ENCODE peak calls at places on chromosomes 5 and 9, in seven cellular contexts. O is spleen; B is AG08395; U is left colon; X is activated naive CD4-positive, alpha-beta T cell treated with anti-CD3 and anti-CD28 coated beads, Interleukin-2, amount 50 U/mL, for 16 hours; V is stimulated activated CD8-positive, alpha-beta memory T cell treated with anti-CD3 and anti-CD28 coated beads, Interleukin-12 subunit alpha, Interleukin-12 subunit beta, amount 100 ng/mL, for 4 hours; Q is M059J. F is an unnamed sample.

GRCh38 chr9:136312436-136312835 is 8.5 kb upstream of the CCDC187 start:
- DNase-seq in O (no peak), B (peak), U (no peak), X (peak), V (no peak), Q (peak), F (no peak)

GRCh38 chr5:139749242-139749641 is 46.4 kb upstream of the PSD2 start:
- DNase-seq in O (no peak), B (no peak), U (no peak), X (no peak), V (no peak), Q (peak), F (no peak)

GRCh38 chr5:178163772-178164735 is 10.4 kb upstream of the NHP2 start:
- DNase-seq in O (peak), B (peak), U (peak), X (peak), V (peak), Q (peak), F (peak)

GRCh38 chr9:33472171-33472920 is 1.4 kb downstream of the NOL6 start:
- DNase-seq in O (peak), B (no peak), U (no peak), X (no peak), V (no peak), Q (no peak), F (no peak)

GRCh38 chr5:143453722-143454121 is 50.2 kb upstream of the NR3C1 start:
- DNase-seq in O (no peak), B (no peak), U (no peak), X (no peak), V (no peak), Q (no peak), F (no peak)

GRCh38 chr5:65928860-65929259 is 2.5 kb downstream of the ERBIN start:
- DNase-seq in O (no peak), B (no peak), U (no peak), X (no peak), V (no peak), Q (no peak), F (no peak)

GRCh38 chr9:107674252-107674936 is 184.8 kb upstream of the KLF4 start:
- DNase-seq in O (no peak), B (no peak), U (no peak), X (no peak), V (no peak), Q (no peak), F (no peak)

GRCh38 chr5:117041926-117042595 is 467.4 kb upstream of the SEMA6A start:
- DNase-seq in O (no peak), B (no peak), U (no peak), X (no peak), V (no peak), Q (no peak), F (no peak)

GRCh38 chr9:119071636-119072035 is 297.6 kb downstream of the BRINP1 start:
- DNase-seq in O (no peak), B (no peak), U (no peak), X (no peak), V (no peak), Q (no peak), F (no peak)